ENCODE peak calls at places on chromosomes 16 and 17, in eight cellular contexts. Q is ovary, U is heart left ventricle, J is adrenal gland, Z is endothelial cell of umbilical vein, N is A549, G is right lobe of liver, S is HepG2. H is an unnamed sample.

GRCh38 chr17:73969956-73970355 is 233.5 kb upstream of the RPL38 start:
- DNase-seq in Q (no peak), U (no peak), J (no peak), Z (no peak), N (no peak), G (peak), S (no peak), H (peak)

GRCh38 chr17:35716173-35716572 is 15.3 kb upstream of the RASL10B start:
- DNase-seq in Q (no peak), U (no peak), J (no peak), Z (no peak), N (no peak), G (no peak), S (no peak), H (no peak)

GRCh38 chr17:79413591-79413990 is 197.3 kb downstream of the RBFOX3 start:
- DNase-seq in Q (no peak), U (no peak), J (no peak), Z (no peak), N (no peak), G (no peak), S (no peak), H (no peak)

GRCh38 chr16:88437367-88437964 is 15.6 kb upstream of the ZFPM1 start:
- DNase-seq in Q (peak), U (no peak), J (peak), Z (peak), N (peak), G (no peak), S (peak), H (no peak)

GRCh38 chr16:65490296-65490695 is 368.4 kb upstream of the CDH11 start:
- DNase-seq in Q (no peak), U (no peak), J (no peak), Z (no peak), N (no peak), G (no peak), S (no peak), H (no peak)

GRCh38 chr17:46916211-46916610 is 6.7 kb upstream of the GOSR2 start:
- DNase-seq in Q (no peak), U (no peak), J (no peak), Z (no peak), N (no peak), G (no peak), S (no peak), H (no peak)

GRCh38 chr17:39996789-39997188 is 16.2 kb downstream of the PSMD3 start:
- DNase-seq in Q (no peak), U (no peak), J (no peak), Z (no peak), N (no peak), G (peak), S (no peak), H (no peak)

GRCh38 chr17:80704894-80705293 is 160.3 kb downstream of the RPTOR start:
- DNase-seq in Q (no peak), U (no peak), J (no peak), Z (no peak), N (no peak), G (no peak), S (no peak), H (no peak)

GRCh38 chr16:25192096-25192495 is 24.7 kb upstream of the AQP8 start:
- DNase-seq in Q (no peak), U (no peak), J (no peak), Z (no peak), N (no peak), G (no peak), S (no peak), H (no peak)

GRCh38 chr16:78770353-78771091 is 671.1 kb downstream of the WWOX start:
- DNase-seq in Q (peak), U (peak), J (peak), Z (no peak), N (peak), G (peak), S (peak), H (peak)

GRCh38 chr16:84917492-84917891 is 93.8 kb downstream of the ZDHHC7 start:
- DNase-seq in Q (no peak), U (no peak), J (no peak), Z (no peak), N (no peak), G (no peak), S (no peak), H (no peak)

GRCh38 chr17:21129023-21129681 is 2.4 kb downstream of the DHRS7B start:
- DNase-seq in Q (peak), U (peak), J (peak), Z (peak), N (peak), G (no peak), S (peak), H (no peak)

GRCh38 chr17:80175411-80175810 is 5.6 kb downstream of the CARD14 start:
- DNase-seq in Q (no peak), U (no peak), J (no peak), Z (no peak), N (peak), G (no peak), S (no peak), H (no peak)

GRCh38 chr16:1613728-1614225 is 1.6 kb downstream of the CRAMP1 start:
- DNase-seq in Q (no peak), U (no peak), J (peak), Z (no peak), N (no peak), G (peak), S (no peak), H (no peak)

GRCh38 chr17:1169471-1169908 is 10.3 kb downstream of the ABR start:
- DNase-seq in Q (no peak), U (no peak), J (peak), Z (no peak), N (no peak), G (no peak), S (no peak), H (no peak)

GRCh38 chr16:46845952-46846351 is 15.0 kb upstream of the C16orf87 start:
- DNase-seq in Q (no peak), U (no peak), J (no peak), Z (no peak), N (no peak), G (no peak), S (no peak), H (peak)

GRCh38 chr17:43994272-43995149 is 9.9 kb upstream of the NAGS start:
- DNase-seq in Q (peak), U (peak), J (peak), Z (peak), N (peak), G (peak), S (peak), H (peak)

GRCh38 chr17:37770631-37771518 is 26.0 kb upstream of the HNF1B start:
- DNase-seq in Q (peak), U (peak), J (peak), Z (peak), N (peak), G (peak), S (peak), H (no peak)

GRCh38 chr17:81204578-81204977 is 18.2 kb downstream of the CEP131 start:
- DNase-seq in Q (no peak), U (no peak), J (no peak), Z (no peak), N (no peak), G (no peak), S (no peak), H (no peak)

GRCh38 chr16:88681709-88682451 is 4.4 kb downstream of the SNAI3 start:
- DNase-seq in Q (no peak), U (peak), J (no peak), Z (no peak), N (no peak), G (no peak), S (no peak), H (peak)

GRCh38 chr16:70803354-70803753 is 2.4 kb upstream of the VAC14 start:
- DNase-seq in Q (no peak), U (no peak), J (no peak), Z (no peak), N (no peak), G (no peak), S (no peak), H (no peak)

GRCh38 chr17:47663997-47664941 is 14.6 kb downstream of the KPNB1 start:
- DNase-seq in Q (peak), U (peak), J (peak), Z (peak), N (peak), G (no peak), S (peak), H (no peak)

GRCh38 chr17:79916991-79917901 is 78.0 kb upstream of the CBX4 start:
- DNase-seq in Q (no peak), U (no peak), J (no peak), Z (no peak), N (no peak), G (no peak), S (no peak), H (no peak)

GRCh38 chr17:57357392-57357784 is 101.1 kb downstream of the MSI2 start:
- DNase-seq in Q (no peak), U (peak), J (peak), Z (no peak), N (no peak), G (peak), S (no peak), H (no peak)

GRCh38 chr17:73343168-73343634 is 31.4 kb upstream of the CDC42EP4 start:
- DNase-seq in Q (peak), U (peak), J (peak), Z (no peak), N (no peak), G (no peak), S (no peak), H (no peak)

GRCh38 chr16:88387941-88388627 is 5.3 kb downstream of the ZNF469 start:
- DNase-seq in Q (no peak), U (no peak), J (no peak), Z (peak), N (peak), G (no peak), S (peak), H (no peak)

GRCh38 chr17:4988168-4988567 is 693 bp upstream of the CAMTA2 start:
- DNase-seq in Q (no peak), U (no peak), J (no peak), Z (no peak), N (no peak), G (no peak), S (no peak), H (no peak)

GRCh38 chr17:4986403-4986802 is 1.1 kb downstream of the CAMTA2 start:
- DNase-seq in Q (no peak), U (no peak), J (no peak), Z (peak), N (no peak), G (no peak), S (no peak), H (no peak)

GRCh38 chr17:4987767-4988083 is 250 bp upstream of the CAMTA2 start:
- DNase-seq in Q (no peak), U (no peak), J (no peak), Z (no peak), N (peak), G (no peak), S (no peak), H (no peak)

GRCh38 chr17:4986951-4987766 is at the start of gene CAMTA2:
- DNase-seq in Q (peak), U (peak), J (peak), Z (peak), N (peak), G (peak), S (peak), H (peak)
- TF ChIP-seq POLR2A in Q (peak), U (peak), J (peak), Z (peak), N (peak), G (peak), S (no peak), H (peak)

GRCh38 chr17:64505320-64506200 is 529 bp downstream of the DDX5 start:
- DNase-seq in Q (peak), U (peak), J (peak), Z (peak), N (peak), G (peak), S (peak), H (peak)
- TF ChIP-seq POLR2A in Q (peak), U (peak), J (peak), Z (peak), N (peak), G (peak), S (peak), H (peak)

DNA sequence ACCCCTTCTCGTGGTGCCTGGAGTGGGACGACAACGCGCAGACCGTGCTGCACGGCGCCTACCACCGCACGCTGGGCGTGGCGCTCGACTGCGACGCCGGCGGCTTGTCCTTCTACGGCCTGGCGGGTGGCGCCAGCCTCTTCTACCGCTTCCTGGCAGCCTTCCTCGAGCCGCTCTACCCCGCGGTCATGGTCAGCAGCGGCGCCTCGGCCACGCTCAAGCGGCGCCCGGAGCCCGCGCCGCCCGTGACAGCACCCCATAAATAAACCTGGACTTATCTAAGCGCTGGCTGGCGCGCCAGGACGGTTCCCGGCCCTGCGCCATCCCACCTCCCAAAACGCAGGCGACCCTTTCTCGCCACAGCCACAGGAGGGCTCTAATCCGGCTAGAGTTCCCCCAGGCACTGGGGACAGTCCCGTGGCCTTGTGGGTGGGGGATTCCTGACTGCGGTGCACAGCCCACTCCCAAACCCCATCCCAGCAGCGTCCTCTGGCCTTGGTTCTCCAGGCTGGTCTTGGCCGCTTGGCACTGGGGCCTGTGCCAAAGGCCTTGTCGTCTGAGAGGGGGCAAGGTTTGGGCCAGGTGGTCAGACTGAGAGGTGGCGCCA is 10.2 kb upstream of the SLC16A5 start:
- DNase-seq in Q (peak), U (peak), J (peak), Z (peak), N (no peak), G (peak), S (no peak), H (no peak)
- TF ChIP-seq POLR2A in Q (no peak), U (no peak), J (no peak), Z (no peak), N (no peak), G (peak), S (no peak), H (no peak)

GRCh38 chr16:5205394-5206040 is 107.9 kb upstream of the EEF2KMT start:
- DNase-seq in Q (no peak), U (no peak), J (no peak), Z (no peak), N (no peak), G (no peak), S (no peak), H (no peak)

GRCh38 chr16:5196204-5196603 is 98.6 kb upstream of the EEF2KMT start:
- DNase-seq in Q (no peak), U (no peak), J (no peak), Z (no peak), N (no peak), G (no peak), S (no peak), H (no peak)

DNA sequence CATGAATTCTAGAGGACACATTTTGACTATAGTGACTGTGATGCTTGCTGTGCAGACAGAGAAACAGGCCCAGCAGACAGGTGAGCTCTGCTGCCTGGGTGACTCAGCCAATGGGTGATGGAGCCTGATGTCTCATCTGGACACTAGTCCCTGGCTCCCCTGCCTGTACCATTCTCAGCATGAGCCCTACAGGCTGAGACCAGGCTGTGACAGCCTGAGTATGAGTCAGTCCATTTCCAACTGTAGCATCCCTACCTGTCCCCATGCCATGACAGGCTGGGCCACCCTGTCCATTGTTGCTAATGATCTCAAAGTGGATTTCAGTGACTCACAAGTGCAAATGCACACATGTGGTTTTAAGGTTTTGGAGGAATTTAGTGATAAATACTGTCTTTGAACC is 102.5 kb upstream of the EEF2KMT start:
- DNase-seq in Q (no peak), U (no peak), J (no peak), Z (no peak), N (no peak), G (no peak), S (no peak), H (no peak)
- TF ChIP-seq POLR2A in Q (no peak), U (no peak), J (no peak), Z (no peak), N (no peak), G (no peak), S (no peak), H (no peak)

GRCh38 chr17:82697808-82698064 is 762 bp downstream of the RAB40B start:
- DNase-seq in Q (no peak), U (no peak), J (peak), Z (no peak), N (no peak), G (no peak), S (no peak), H (no peak)

GRCh38 chr17:82696916-82697807 is 1.3 kb downstream of the RAB40B start:
- DNase-seq in Q (no peak), U (no peak), J (no peak), Z (no peak), N (no peak), G (no peak), S (no peak), H (no peak)

GRCh38 chr17:82698065-82698973 is at the start of gene RAB40B:
- DNase-seq in Q (peak), U (peak), J (peak), Z (peak), N (peak), G (peak), S (peak), H (peak)

GRCh38 chr17:82699551-82699950 is 1.1 kb upstream of the RAB40B start:
- DNase-seq in Q (no peak), U (no peak), J (peak), Z (no peak), N (no peak), G (no peak), S (no peak), H (no peak)

DNA sequence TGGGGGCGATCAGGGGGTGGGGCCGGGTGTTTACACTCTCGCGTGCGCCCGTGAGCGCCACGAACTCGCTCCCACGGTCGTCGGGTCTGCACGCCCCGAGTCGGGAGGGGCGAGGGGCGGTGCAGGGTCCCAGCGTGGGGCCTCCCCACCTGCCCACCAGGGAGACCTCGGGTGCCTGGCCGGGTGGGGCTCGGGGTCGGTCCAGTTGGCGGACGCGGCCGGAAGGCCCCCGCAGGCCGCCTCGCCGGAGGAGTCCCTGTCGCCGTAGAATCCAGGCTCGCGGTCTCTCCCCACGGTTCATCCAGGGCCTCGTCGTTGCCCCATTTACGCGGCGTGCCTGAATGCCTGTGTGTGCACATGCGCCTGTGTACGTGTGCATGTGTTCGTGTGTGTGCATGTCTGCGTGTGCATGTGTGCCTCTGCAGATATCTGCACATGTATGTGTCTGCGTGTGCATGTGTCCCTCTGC is 510 bp upstream of the RAB40B start:
- DNase-seq in Q (no peak), U (no peak), J (no peak), Z (no peak), N (no peak), G (no peak), S (no peak), H (no peak)
- TF ChIP-seq POLR2A in Q (no peak), U (no peak), J (no peak), Z (no peak), N (peak), G (no peak), S (no peak), H (no peak)

GRCh38 chr16:71845639-71846431 is at the start of gene ATXN1L:
- DNase-seq in Q (peak), U (peak), J (peak), Z (peak), N (peak), G (peak), S (peak), H (peak)
- TF ChIP-seq POLR2A in Q (peak), U (peak), J (peak), Z (peak), N (peak), G (peak), S (peak), H (peak)

DNA sequence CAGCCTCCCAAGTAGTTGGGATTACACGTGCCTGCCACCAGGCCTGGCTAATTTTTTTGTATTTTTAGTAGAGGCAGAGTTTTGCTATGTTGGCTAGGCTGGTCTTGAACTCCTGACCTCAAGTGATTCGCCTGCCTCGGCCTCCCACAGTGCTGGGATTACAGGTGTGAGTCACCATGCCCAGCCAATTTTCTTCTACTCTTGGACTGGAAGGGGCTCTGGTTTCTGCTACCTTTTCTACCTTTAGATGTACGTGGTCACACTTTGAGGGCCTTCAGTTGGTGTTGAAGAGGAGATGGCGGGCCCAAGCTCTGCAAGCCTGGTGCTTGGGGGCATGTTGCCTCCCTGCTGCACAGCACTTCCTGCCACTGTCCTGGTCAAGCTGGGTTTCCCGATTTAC is 173.6 kb downstream of the PRKCA start:
- DNase-seq in Q (no peak), U (no peak), J (no peak), Z (no peak), N (no peak), G (no peak), S (no peak), H (no peak)
- TF ChIP-seq POLR2A in Q (no peak), U (no peak), J (no peak), Z (no peak), N (no peak), G (no peak), S (no peak), H (no peak)

GRCh38 chr16:56998352-56998751 is 9.0 kb downstream of the NLRC5 start:
- DNase-seq in Q (no peak), U (no peak), J (no peak), Z (no peak), N (no peak), G (no peak), S (no peak), H (no peak)
- TF ChIP-seq POLR2A in Q (no peak), U (no peak), J (no peak), Z (no peak), N (no peak), G (no peak), S (no peak), H (no peak)

GRCh38 chr16:68234188-68235104 is 1.5 kb downstream of the ESRP2 start:
- DNase-seq in Q (peak), U (peak), J (no peak), Z (no peak), N (no peak), G (peak), S (peak), H (peak)

GRCh38 chr16:68236804-68237242 is 896 bp upstream of the ESRP2 start:
- DNase-seq in Q (peak), U (peak), J (no peak), Z (peak), N (no peak), G (peak), S (peak), H (no peak)

GRCh38 chr16:68237243-68238028 is 1.5 kb upstream of the ESRP2 start:
- DNase-seq in Q (peak), U (peak), J (peak), Z (peak), N (peak), G (peak), S (peak), H (peak)

GRCh38 chr16:68235105-68235881 is 634 bp downstream of the ESRP2 start:
- DNase-seq in Q (peak), U (peak), J (no peak), Z (no peak), N (no peak), G (peak), S (peak), H (peak)

GRCh38 chr16:68235882-68236803 is at the start of gene ESRP2:
- DNase-seq in Q (peak), U (peak), J (no peak), Z (no peak), N (no peak), G (peak), S (peak), H (peak)
- TF ChIP-seq POLR2A in Q (no peak), U (no peak), J (no peak), Z (no peak), N (no peak), G (peak), S (peak), H (no peak)